ENCODE peak calls at places on chromosomes 16 and 17, in five cellular contexts. O, B, X, K and U are unnamed samples.

GRCh38 chr17:44970136-44970737 is 2.1 kb upstream of the C1QL1 start:
- DNase-seq in O (peak; percentile 17), K (no peak), B (no peak), X (peak; percentile 35), U (peak; percentile 38)

GRCh38 chr16:2474877-2475412 is at the start of gene TBC1D24:
- DNase-seq in O (peak; percentile 74), B (peak; percentile 90), X (peak; percentile 84), K (peak; percentile 83), U (peak; percentile 88)

GRCh38 chr17:31405941-31406371 is 14.5 kb downstream of the RAB11FIP4 start:
- DNase-seq in O (no peak), B (no peak), K (no peak), X (no peak), U (no peak)

GRCh38 chr17:2963332-2964027 is 99.9 kb downstream of the OR1D5 start:
- DNase-seq in K (peak; percentile 14), B (no peak), O (no peak), X (no peak), U (no peak)

GRCh38 chr16:25045696-25046381 is 30.7 kb upstream of the ARHGAP17 start:
- DNase-seq in K (no peak), O (no peak), B (no peak), X (no peak), U (no peak)

GRCh38 chr17:27906623-27907022 is 13.5 kb upstream of the LYRM9 start:
- DNase-seq in B (no peak), O (no peak), K (peak; percentile 50), X (no peak), U (no peak)

GRCh38 chr16:54444851-54445523 is 158.4 kb upstream of the IRX3 start:
- DNase-seq in B (no peak), X (no peak), K (no peak), O (no peak), U (no peak)

GRCh38 chr17:3817851-3818605 is 17.0 kb upstream of the ITGAE start:
- DNase-seq in O (no peak), K (no peak), X (no peak), B (no peak), U (no peak)

GRCh38 chr17:52027620-52028019 is 130.9 kb downstream of the CA10 start:
- DNase-seq in X (no peak), O (no peak), B (no peak), K (no peak), U (no peak)

GRCh38 chr17:7589204-7589868 is 558 bp downstream of the SOX15 start:
- DNase-seq in B (peak; percentile 86), O (peak; percentile 63), K (peak; percentile 88), X (peak; percentile 80), U (peak; percentile 87)

GRCh38 chr17:32958418-32958817 is 30.5 kb downstream of the TMEM98 start:
- DNase-seq in K (no peak), X (no peak), B (no peak), O (no peak), U (no peak)

GRCh38 chr16:50695017-50696000 is 1.9 kb downstream of the NOD2 start:
- DNase-seq in X (no peak), K (peak; percentile 52), O (no peak), B (no peak), U (no peak)

GRCh38 chr17:48486557-48486956 is 44.3 kb downstream of the HOXB1 start:
- DNase-seq in X (no peak), O (no peak), B (no peak), K (no peak), U (no peak)

GRCh38 chr16:28486266-28486665 is 5.6 kb downstream of the CLN3 start:
- DNase-seq in X (no peak), O (no peak), B (no peak), K (no peak), U (no peak)
- H3K36me3 ChIP-seq in X (no peaks in the 10 kb centered on the region), O (peaks cover 37% of the 10 kb centered on the region), B (peaks cover 81% of the 10 kb centered on the region), K (no peaks in the 10 kb centered on the region), U (peaks cover 58% of the 10 kb centered on the region)

DNA sequence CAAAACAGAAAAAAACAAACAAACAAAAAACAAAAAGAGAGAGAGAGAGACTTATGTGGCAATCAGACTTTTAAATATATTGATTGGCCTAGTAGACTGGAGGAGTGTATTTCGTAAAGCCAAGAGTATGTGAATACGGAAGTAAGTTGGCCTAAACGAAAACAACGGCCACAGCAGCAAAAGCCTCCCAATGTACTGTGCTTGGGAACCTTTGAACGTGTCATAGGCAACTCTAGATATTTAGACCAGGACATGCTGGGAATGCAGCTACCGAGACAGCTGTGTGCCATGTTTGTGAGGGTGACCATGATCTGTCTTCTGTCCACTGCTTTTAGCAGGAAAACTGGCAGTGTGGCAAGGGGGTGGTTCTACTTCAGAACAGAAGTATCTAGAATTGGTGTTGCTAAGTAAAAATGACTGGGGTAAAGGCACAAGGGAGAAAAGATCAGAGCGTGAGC is 7.4 kb downstream of the MAF start:
- DNase-seq in K (peak; percentile 29), B (no peak), X (no peak), O (no peak), U (no peak)
- H3K27ac ChIP-seq in K (peak overlapping the region; percentile 20), B (peak overlapping the region; percentile 90), X (peak overlapping the region; percentile 27), O (no peak overlapping the region), U (peak overlapping the region; percentile 95)

DNA sequence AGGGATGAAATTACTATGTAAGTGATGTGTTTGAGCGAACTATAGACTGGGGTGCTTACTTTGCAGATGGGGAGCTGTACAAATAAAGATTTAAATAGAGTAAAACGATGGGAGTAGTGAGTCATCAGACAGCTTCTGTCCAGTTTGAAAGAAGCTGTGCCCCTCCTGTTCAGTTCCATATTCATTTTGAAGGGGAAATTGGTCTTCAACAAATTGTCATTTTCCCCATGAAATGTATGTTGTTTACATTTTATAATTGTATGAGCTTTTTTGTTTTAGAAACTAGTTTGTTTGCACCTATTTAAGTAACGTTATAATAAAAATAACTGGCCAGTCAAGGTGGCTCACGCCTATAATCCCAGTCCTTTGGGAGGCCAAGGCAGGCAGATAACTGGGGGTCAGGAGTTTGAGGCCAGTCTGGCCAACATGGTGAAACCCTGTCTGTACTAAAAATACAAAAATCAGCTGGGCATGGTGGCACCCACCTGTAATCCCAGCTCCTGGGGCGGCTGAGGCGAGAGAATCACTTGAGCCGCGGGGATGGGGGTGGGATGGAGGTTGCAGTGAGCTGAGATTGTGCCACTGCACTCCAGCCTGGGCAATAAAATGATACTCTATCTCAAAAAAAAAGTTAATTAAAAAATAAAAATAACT is 20.2 kb downstream of the SEC14L1 start:
- DNase-seq in K (no peak), O (no peak), B (no peak), X (no peak), U (no peak)
- H3K4me3 ChIP-seq in K (no peak overlapping the region), O (no peak overlapping the region), B (no peak overlapping the region), X (no peak overlapping the region), U (peak overlapping the region; percentile 5)

DNA sequence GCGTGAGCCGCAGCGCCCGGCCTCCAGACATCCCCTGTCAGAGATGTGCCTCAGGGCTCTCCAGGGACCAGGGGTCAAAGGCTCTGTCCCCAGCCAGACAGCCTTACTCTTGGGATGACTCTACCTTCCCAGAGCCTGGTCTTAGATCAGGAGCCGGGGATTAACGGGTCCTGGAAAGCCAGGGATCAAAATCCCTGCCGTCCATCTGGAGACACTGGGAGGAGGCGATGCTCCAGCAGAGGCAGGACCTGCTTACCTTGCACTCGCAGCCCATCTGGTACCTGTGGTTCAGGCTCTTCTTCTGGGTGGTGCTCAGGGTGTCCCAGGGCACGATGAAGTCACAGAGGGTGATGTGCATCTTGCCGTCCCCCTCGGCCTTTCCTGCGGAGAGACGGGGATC is 16.7 kb upstream of the USP36 start:
- DNase-seq in K (no peak), B (no peak), O (no peak), X (no peak), U (no peak)
- H3K36me3 ChIP-seq in K (no peaks in the 10 kb centered on the region), B (peaks cover 43% of the 10 kb centered on the region), O (no peaks in the 10 kb centered on the region), X (no peaks in the 10 kb centered on the region), U (peaks cover 58% of the 10 kb centered on the region)

DNA sequence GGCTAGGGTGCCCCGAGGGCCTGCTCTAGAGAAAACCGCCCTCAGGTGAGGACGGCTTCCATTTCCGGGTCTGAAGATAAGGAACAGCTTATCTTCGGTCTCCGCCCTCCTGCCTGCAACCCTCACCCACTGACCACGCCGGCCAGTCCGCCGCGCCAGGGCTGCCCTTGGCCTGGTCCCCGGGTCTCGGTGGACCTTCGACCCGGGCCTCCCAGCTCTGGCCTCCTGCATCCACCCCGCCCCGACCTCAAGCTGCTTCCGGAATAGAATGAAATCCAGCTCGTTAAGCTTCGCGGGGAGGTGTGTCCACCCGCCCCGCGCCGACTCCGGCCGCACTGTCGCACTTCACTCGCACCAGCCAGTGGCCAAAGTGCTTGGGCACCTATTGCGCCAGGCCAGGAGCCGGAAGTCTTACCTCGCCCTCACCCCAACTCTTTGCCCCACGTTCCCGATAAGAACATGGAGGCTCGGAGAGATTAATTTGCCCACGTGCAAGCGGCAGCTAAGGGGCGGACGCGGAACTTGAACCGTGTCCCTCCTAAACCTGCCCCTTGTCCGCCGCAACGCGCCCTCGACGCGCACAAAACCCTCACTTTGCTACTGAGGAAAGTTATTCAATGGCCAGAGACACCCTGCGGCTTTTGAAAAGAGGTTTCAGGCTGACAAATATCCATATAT is 742 bp upstream of the MMP15 start:
- DNase-seq in K (peak; percentile 61), X (no peak), B (peak; percentile 94), O (no peak), U (peak; percentile 45)
- H3K27ac ChIP-seq in K (no peak overlapping the region), X (peak overlapping the region; percentile 93), B (peak overlapping the region; percentile 91), O (no peak overlapping the region), U (peak overlapping the region; percentile 96)

DNA sequence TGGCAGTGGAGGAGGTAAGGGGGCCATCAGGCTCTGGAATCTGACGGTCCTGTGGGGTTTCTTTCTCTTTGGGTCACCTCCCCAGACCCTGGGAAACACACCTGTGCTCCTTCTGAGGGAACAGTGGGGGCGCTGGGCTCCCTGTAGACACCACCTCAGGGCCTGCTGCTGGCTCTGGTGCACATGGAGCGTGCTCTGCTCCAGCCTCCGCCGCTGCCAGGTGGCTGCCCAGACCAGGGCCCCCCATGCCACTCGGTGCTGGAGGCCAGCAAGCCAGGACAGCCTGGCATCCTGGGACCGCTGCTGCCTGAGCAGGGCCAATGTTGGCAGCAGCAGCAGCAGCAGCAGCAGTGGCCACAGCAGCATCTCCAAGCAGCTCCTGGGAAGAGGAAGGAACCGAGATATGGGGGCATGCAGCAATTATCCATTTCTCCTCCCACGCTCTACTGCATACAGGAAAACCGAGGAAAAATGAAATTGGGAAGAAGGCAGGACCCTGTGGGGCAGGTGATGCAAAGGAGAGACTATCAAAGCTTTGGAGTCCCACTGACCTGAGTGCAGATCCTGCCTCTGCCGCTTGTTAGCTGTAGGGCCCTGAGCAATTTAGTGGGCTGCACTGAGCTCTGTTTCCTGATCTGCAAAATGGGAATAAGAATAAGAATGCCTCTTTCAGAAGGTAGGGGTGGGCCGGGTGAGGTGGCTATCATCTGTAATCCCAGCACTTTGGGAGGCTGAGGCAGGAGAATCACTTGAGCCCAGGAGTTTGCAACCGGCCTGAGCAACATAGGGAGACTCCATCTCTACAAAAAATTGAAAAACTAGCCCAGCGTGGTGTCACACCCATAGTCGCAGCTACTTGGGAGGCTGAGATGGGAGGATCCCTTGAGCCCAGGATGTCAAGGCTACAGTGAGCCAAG is 820 bp downstream of the GHDC start:
- DNase-seq in O (no peak), X (no peak), K (peak; percentile 37), B (no peak), U (no peak)
- H3K4me3 ChIP-seq in O (peak overlapping the region; percentile 87), X (peak overlapping the region; percentile 76), K (no peak overlapping the region), B (peak overlapping the region; percentile 55), U (peak overlapping the region; percentile 70)

DNA sequence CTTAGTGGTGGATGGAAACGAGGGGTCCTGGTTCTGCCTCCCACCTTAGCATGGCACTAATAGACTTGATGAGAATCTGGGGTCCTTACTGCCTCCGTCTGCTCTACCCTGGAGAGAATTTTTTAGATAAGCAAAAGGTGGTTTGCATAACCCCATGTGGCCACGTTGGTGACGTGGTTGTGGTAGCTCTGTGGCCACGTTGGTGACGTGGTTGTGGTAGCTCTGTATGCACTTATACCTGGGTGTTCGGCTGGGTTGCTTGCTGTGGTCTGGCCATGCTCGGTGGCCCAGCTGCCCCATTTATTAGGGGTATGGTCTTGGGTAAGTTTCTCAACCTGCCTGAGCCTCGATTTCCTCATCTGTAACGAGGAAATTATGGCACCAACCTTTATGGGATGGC is 13.0 kb downstream of the SPIRE2 start:
- DNase-seq in X (no peak), B (no peak), O (peak; percentile 52), K (no peak), U (no peak)
- H3K36me3 ChIP-seq in X (no peaks in the 10 kb centered on the region), B (no peaks in the 10 kb centered on the region), O (no peaks in the 10 kb centered on the region), K (no peaks in the 10 kb centered on the region), U (no peaks in the 10 kb centered on the region)